ENCODE peak calls at places on chromosomes 11 and 22, in four cellular contexts. W is neuronal stem cell, K is trophoblast cell, F is IMR-90. H is an unnamed sample.

GRCh38 chr11:73257342-73258103 is 14.6 kb upstream of the P2RY6 start:
- DNase-seq in W (no peak), K (peak; percentile 91), F (peak; percentile 91), H (peak; percentile 33)

GRCh38 chr22:21044931-21045584 is 688 bp upstream of the LRRC74B start:
- DNase-seq in W (no peak), K (peak; percentile 98), F (peak; percentile 65), H (no peak)

GRCh38 chr11:12868315-12869073 is 140.6 kb upstream of the RASSF10 start:
- DNase-seq in K (no peak), F (peak; percentile 27), W (no peak), H (no peak)

GRCh38 chr11:75077316-75077715 is 19.4 kb downstream of the OR2AT4 start:
- DNase-seq in K (peak; percentile 25), F (peak; percentile 19), W (no peak), H (no peak)

GRCh38 chr11:12787847-12788246 is 113.6 kb downstream of the TEAD1 start:
- DNase-seq in F (peak; percentile 90), K (no peak), W (no peak), H (no peak)

GRCh38 chr11:3148990-3149851 is 15.9 kb downstream of the OSBPL5 start:
- DNase-seq in K (no peak), W (no peak), F (no peak), H (no peak)

GRCh38 chr22:46636221-46637002 is 16.2 kb downstream of the GRAMD4 start:
- DNase-seq in W (no peak), K (peak; percentile 19), F (no peak), H (no peak)

GRCh38 chr11:104529213-104529612 is 365.3 kb upstream of the PDGFD start:
- DNase-seq in F (no peak), W (no peak), K (no peak), H (no peak)

GRCh38 chr11:42631223-42631843 is 680.5 kb upstream of the API5 start:
- DNase-seq in F (no peak), W (no peak), K (no peak), H (no peak)

GRCh38 chr11:6458352-6458751 is 15.4 kb downstream of the TRIM3 start:
- DNase-seq in F (no peak), K (no peak), W (no peak), H (no peak)

GRCh38 chr22:46896568-46897245 is 134.3 kb downstream of the TBC1D22A start:
- DNase-seq in F (no peak), K (no peak), W (no peak), H (no peak)

GRCh38 chr11:73750238-73750637 is 10.6 kb downstream of the RAB6A start:
- DNase-seq in W (no peak), F (no peak), K (peak; percentile 21), H (no peak)

GRCh38 chr22:46417268-46417580 is 81.7 kb downstream of the TRMU start:
- DNase-seq in W (no peak), F (no peak), K (no peak), H (no peak)

GRCh38 chr11:839875-840617 is 2.3 kb downstream of the POLR2L start:
- DNase-seq in W (no peak), F (no peak), K (no peak), H (no peak)

GRCh38 chr22:46131151-46131587 is 19.2 kb upstream of the PPARA start:
- DNase-seq in W (no peak), F (no peak), K (no peak), H (peak; percentile 85)

GRCh38 chr11:48107188-48107704 is 109.4 kb upstream of the OR4B1 start:
- DNase-seq in K (peak; percentile 29), F (peak; percentile 67), W (no peak), H (no peak)

GRCh38 chr11:10893713-10894112 is 35.9 kb upstream of the ZBED5 start:
- DNase-seq in K (peak; percentile 43), W (no peak), F (peak; percentile 89), H (no peak)

GRCh38 chr11:126359431-126360048 is 4.1 kb downstream of the ST3GAL4 start:
- DNase-seq in F (peak; percentile 37), K (no peak), W (no peak), H (no peak)

GRCh38 chr22:50672471-50673230 is at the start of gene SHANK3:
- DNase-seq in K (no peak), W (no peak), F (no peak), H (no peak)

GRCh38 chr11:69200331-69201047 is 44.8 kb downstream of the SMIM38 start:
- DNase-seq in W (peak; percentile 24), K (no peak), F (no peak), H (no peak)

GRCh38 chr11:45451766-45452440 is 165.8 kb upstream of the SYT13 start:
- DNase-seq in W (no peak), K (no peak), F (peak; percentile 5), H (no peak)

GRCh38 chr11:2447253-2447950 is 2.6 kb downstream of the KCNQ1 start:
- DNase-seq in K (no peak), F (no peak), W (no peak), H (no peak)

GRCh38 chr11:117836077-117836960 is 11.8 kb upstream of the FXYD2 start:
- DNase-seq in K (peak; percentile 49), F (no peak), W (no peak), H (peak; percentile 17)

GRCh38 chr11:30254307-30255298 is 23.8 kb downstream of the FSHB start:
- DNase-seq in W (no peak), K (no peak), F (no peak), H (no peak)

GRCh38 chr22:49115186-49115585 is 712.5 kb downstream of the BRD1 start:
- DNase-seq in W (no peak), K (no peak), F (no peak), H (no peak)

GRCh38 chr22:49112661-49113626 is 714.7 kb downstream of the BRD1 start:
- DNase-seq in K (no peak), F (no peak), W (no peak), H (no peak)

GRCh38 chr22:49116021-49116420 is 711.7 kb downstream of the BRD1 start:
- DNase-seq in K (no peak), W (no peak), F (no peak), H (peak; percentile 24)

GRCh38 chr22:49112176-49112575 is 715.5 kb downstream of the BRD1 start:
- DNase-seq in K (no peak), F (no peak), W (no peak), H (no peak)

GRCh38 chr22:49113758-49114157 is 713.9 kb downstream of the BRD1 start:
- DNase-seq in K (no peak), F (no peak), W (no peak), H (no peak)
- H3K4ac ChIP-seq in K (no peak overlapping the region), F (no peak overlapping the region), W (no peak overlapping the region), H (no peak overlapping the region)

DNA sequence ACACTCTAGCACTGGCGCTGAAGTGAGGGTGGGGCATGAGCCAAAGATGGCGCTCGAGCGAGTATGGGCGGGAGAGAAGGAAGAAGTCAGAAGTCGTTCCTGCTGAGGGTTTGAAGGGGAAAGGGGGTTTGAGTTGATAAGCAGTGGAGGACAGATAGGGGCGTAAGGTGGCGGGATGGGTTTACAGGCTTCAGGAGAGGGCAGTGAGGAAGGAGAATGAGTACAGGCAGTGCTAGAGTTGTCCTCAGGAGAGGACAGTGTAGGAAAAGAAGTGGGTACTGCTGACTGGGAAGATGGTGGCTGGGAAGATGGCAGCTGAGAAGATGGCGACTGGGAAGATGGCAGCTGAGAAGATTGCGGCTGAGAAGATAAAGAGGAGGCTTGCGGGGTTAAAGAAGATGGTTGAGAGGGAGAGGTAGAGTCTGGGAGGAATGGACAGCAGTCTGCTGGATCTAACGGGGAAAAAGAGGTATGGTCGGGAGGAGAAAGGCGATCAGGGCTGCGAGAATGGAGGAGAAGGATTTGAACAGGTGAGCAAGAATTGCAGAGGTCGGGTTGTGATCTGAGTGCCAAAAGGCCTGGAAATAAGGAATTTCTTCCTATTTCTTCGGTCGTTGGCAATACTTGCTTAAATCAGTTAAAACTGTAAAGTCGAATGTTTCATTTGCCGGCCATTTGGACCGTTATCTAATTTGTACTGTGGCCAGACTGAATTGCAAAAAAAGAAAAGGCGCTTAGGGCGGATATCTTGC is 5.2 kb downstream of the PPFIBP2 start:
- DNase-seq in W (no peak), K (no peak), F (no peak), H (no peak)
- H3K4me2 ChIP-seq in W (no peak overlapping the region), K (no peak overlapping the region), F (no peak overlapping the region), H (no peak overlapping the region)

DNA sequence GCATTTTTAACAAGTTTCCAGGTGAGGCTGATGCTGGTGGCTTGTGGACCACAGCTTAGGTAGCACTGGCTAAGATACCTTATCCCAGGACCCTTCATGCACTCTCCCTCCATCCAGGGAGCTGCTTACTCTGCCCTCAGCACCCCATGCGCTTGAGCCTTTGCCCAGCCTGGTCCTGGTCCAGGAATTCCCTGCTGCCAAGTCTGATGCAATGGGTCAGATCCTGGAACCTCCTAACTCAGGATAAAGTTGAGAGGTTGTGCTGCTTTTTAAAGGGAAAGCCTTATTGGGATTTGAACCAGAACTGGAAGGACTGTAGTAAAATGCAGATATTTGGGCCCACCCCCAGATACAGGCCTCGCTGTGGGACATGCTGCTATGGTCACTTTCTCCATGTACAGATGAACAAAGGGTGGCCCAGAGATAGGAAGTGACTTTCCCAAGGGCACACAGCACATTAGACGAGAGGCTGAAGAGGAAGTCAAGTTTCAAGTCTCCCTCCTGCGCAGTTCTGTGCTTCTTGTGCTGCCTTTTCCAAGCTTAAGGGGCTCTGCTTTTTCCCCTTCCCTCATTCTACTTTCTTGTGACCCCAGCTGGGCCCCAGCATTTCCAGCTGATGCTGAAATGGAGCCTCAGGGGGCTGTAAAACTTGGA is 824 bp upstream of the LGALS12 start:
- DNase-seq in W (no peak), F (no peak), K (no peak), H (no peak)
- H3K4ac ChIP-seq in W (no peak overlapping the region), F (no peak overlapping the region), K (no peak overlapping the region), H (no peak overlapping the region)

GRCh38 chr11:44315947-44316387 is 6.0 kb upstream of the ALX4 start:
- DNase-seq in F (peak; percentile 22), W (no peak), K (peak; percentile 23), H (no peak)
- H3K4me2 ChIP-seq in F (peak overlapping the region; percentile 22), W (peak overlapping the region; percentile 53), K (peak overlapping the region; percentile 72), H (no peak overlapping the region)

GRCh38 chr11:9823439-9823838 is 159.6 kb downstream of the SWAP70 start:
- DNase-seq in K (no peak), F (peak; percentile 34), W (no peak), H (no peak)
- H3K4ac ChIP-seq in K (no peak overlapping the region), F (peak overlapping the region; percentile 52), W (no peak overlapping the region), H (no peak overlapping the region)

H was measured in H9.